ENCODE peak calls at places on chromosomes 12 and 14, in seven cellular contexts. O, S, T, A, Y, J and V are unnamed samples.

GRCh38 chr14:46487582-46488350 is 163.8 kb downstream of the RPL10L start:
- DNase-seq in O (no peak), S (no peak), T (peak), A (no peak), Y (no peak), J (no peak), V (no peak)

GRCh38 chr14:55062517-55063351 is 11.3 kb downstream of the MAPK1IP1L start:
- DNase-seq in O (no peak), S (no peak), T (no peak), A (no peak), Y (no peak), J (no peak), V (peak)

GRCh38 chr12:46303039-46303666 is 34.3 kb upstream of the SLC38A1 start:
- DNase-seq in O (no peak), S (no peak), T (peak), A (peak), Y (no peak), J (peak), V (peak)

GRCh38 chr14:54805521-54806322 is 96.9 kb downstream of the GCH1 start:
- DNase-seq in O (peak), S (peak), T (peak), A (peak), Y (peak), J (peak), V (peak)

GRCh38 chr12:117189725-117190209 is 503 bp downstream of the FBXO21 start:
- DNase-seq in O (peak), S (peak), T (no peak), A (peak), Y (peak), J (no peak), V (peak)

GRCh38 chr12:105275997-105276760 is 40.2 kb upstream of the APPL2 start:
- DNase-seq in O (no peak), S (no peak), T (peak), A (peak), Y (no peak), J (no peak), V (no peak)

GRCh38 chr12:59408431-59408830 is 187.4 kb upstream of the SLC16A7 start:
- DNase-seq in O (no peak), S (no peak), T (peak), A (no peak), Y (no peak), J (no peak), V (peak)

GRCh38 chr12:100913872-100914600 is 119.5 kb downstream of the ANO4 start:
- DNase-seq in O (no peak), S (no peak), T (no peak), A (no peak), Y (no peak), J (no peak), V (no peak)

GRCh38 chr14:95196268-95196667 is 38.9 kb upstream of the DICER1 start:
- DNase-seq in O (no peak), S (no peak), T (no peak), A (peak), Y (no peak), J (peak), V (peak)
- TF ChIP-seq CTCF in O (no peak), S (peak), T (peak), A (peak), Y (no peak), J (no peak), V (peak)

DNA sequence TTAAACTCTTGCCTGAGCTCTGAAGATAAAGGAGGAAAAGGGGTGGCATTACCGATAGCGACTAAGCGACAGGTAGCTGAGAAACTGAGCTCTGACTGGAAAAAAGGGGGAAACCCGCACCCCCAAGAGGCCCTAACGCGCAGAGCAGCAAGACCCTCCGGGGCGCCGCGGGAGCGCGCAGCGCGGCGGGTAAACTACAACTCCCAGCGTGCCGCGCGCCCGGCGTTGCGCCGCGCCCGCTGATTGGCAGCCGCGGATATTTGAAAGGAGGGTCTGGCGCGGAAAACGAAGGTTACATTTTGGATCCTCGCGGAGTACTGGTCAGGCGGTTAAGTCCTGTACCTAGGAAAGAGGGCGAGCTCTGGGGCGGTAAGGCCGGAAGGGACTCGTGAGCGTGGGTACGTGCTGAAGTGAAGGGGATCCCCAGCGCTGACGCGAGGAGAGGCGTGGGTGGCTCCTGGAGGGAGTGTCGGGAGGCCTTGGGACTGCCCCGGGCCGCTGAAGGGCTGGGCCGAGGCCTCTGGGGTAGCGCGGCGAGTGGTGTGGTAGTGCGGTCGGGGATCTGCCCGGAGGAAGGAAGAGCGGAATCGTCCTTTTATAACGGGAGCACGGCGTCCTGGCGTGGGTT is at the start of gene ESPL1:
- DNase-seq in O (peak), S (peak), T (peak), A (peak), Y (peak), J (peak), V (peak)
- TF ChIP-seq CTCF in O (peak), S (peak), T (no peak), A (peak), Y (peak), J (no peak), V (no peak)

GRCh38 chr12:68746572-68747180 is 700 bp downstream of the SLC35E3 start:
- DNase-seq in O (peak), S (peak), T (peak), A (peak), Y (peak), J (peak), V (peak)
- TF ChIP-seq CTCF in O (no peak), S (no peak), T (no peak), A (no peak), Y (no peak), J (no peak), V (no peak)

DNA sequence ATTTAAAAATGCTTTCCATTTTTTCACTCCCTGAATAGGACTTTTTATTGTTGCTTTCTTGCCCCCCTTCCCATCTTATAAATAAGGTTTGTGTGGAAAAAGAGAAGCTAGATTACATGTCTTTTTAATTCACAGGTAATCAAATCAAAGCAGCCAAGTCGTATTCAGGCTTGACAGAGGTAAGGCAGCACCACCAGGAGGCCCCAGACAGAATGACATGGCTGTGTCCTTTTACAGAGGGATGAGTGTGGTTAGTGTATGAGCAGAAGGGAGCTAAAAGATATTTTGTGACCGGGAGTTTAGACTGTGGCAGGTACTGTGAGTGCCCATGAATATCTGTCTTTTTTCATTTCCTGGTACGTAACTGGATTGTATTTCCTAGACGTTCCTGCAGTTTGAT is 596.1 kb downstream of the ETNK1 start:
- DNase-seq in O (no peak), S (no peak), T (peak), A (no peak), Y (no peak), J (no peak), V (peak)
- TF ChIP-seq CTCF in O (no peak), S (peak), T (peak), A (peak), Y (no peak), J (no peak), V (peak)

GRCh38 chr14:85415015-85415712 is 114.8 kb upstream of the FLRT2 start:
- DNase-seq in O (peak), S (no peak), T (peak), A (no peak), Y (peak), J (no peak), V (peak)

GRCh38 chr14:85416771-85417170 is 113.2 kb upstream of the FLRT2 start:
- DNase-seq in O (no peak), S (no peak), T (peak), A (no peak), Y (no peak), J (peak), V (peak)

GRCh38 chr14:85412756-85413155 is 117.2 kb upstream of the FLRT2 start:
- DNase-seq in O (no peak), S (no peak), T (no peak), A (no peak), Y (no peak), J (no peak), V (no peak)

GRCh38 chr14:85417396-85417795 is 112.5 kb upstream of the FLRT2 start:
- DNase-seq in O (no peak), S (no peak), T (no peak), A (no peak), Y (no peak), J (no peak), V (no peak)

GRCh38 chr14:85414142-85414541 is 115.8 kb upstream of the FLRT2 start:
- DNase-seq in O (no peak), S (no peak), T (peak), A (no peak), Y (no peak), J (peak), V (no peak)
- TF ChIP-seq CTCF in O (no peak), S (no peak), T (no peak), A (no peak), Y (no peak), J (no peak), V (no peak)

GRCh38 chr12:52714887-52715281 is 11.6 kb upstream of the KRT77 start:
- DNase-seq in O (no peak), S (no peak), T (no peak), A (no peak), Y (no peak), J (no peak), V (no peak)

GRCh38 chr12:52716061-52716460 is 12.7 kb upstream of the KRT77 start:
- DNase-seq in O (no peak), S (no peak), T (no peak), A (no peak), Y (no peak), J (no peak), V (no peak)

GRCh38 chr12:52713960-52714886 is 10.9 kb upstream of the KRT77 start:
- DNase-seq in O (no peak), S (peak), T (no peak), A (no peak), Y (no peak), J (no peak), V (no peak)

GRCh38 chr12:52710744-52711143 is 7.4 kb upstream of the KRT77 start:
- DNase-seq in O (no peak), S (no peak), T (no peak), A (peak), Y (no peak), J (no peak), V (no peak)

GRCh38 chr12:52715416-52715815 is 12.1 kb upstream of the KRT77 start:
- DNase-seq in O (no peak), S (peak), T (peak), A (no peak), Y (no peak), J (no peak), V (peak)
- TF ChIP-seq CTCF in O (no peak), S (peak), T (peak), A (peak), Y (no peak), J (no peak), V (no peak)

DNA sequence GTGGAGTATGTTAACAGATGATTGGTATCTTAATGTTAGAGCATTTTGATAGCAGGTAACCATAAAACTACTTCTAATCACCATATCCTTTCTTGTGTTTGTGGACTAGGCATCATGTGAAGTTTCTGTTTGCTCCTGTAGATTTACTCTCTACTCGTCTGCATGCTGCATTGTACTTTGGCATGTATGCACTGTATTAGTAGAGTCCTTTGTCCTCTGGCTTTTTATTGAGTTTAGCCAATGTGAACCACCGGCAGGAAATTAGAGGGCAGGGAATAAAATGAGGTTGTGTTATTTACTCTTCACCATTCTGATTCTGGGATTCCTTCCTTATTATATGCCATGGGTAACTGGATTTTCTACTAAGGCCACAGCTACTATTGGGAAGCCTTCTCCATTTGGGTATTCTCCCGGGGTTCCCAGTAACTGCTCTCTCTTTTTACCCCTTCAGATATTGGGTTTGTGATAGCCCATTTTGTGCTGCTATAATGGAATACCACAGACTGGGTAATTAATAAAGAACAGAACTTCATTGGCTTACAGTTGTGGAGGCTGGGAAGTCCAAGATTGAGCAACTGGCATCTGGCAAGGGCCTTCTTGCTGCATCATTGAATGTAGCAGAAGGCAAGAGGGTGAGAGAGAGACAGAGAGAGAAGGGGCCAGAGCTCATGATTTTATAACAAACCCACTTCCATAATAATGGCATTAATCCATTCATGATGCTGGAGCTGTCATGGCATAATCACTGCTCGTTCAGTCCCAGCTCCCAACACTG is 22.4 kb downstream of the FAM177A1 start:
- DNase-seq in O (no peak), S (no peak), T (no peak), A (no peak), Y (no peak), J (no peak), V (no peak)
- TF ChIP-seq CTCF in O (no peak), S (no peak), T (no peak), A (no peak), Y (no peak), J (no peak), V (no peak)

GRCh38 chr14:33844118-33844517 is 106.8 kb downstream of the EGLN3 start:
- DNase-seq in O (no peak), S (no peak), T (no peak), A (no peak), Y (no peak), J (no peak), V (no peak)

GRCh38 chr14:33846100-33846824 is 104.6 kb downstream of the EGLN3 start:
- DNase-seq in O (no peak), S (no peak), T (no peak), A (no peak), Y (no peak), J (no peak), V (no peak)

GRCh38 chr14:33840797-33841196 is 110.1 kb downstream of the EGLN3 start:
- DNase-seq in O (no peak), S (no peak), T (no peak), A (no peak), Y (no peak), J (no peak), V (no peak)

GRCh38 chr14:33839193-33840076 is 111.4 kb downstream of the EGLN3 start:
- DNase-seq in O (no peak), S (peak), T (peak), A (peak), Y (peak), J (no peak), V (peak)

GRCh38 chr14:33842299-33842698 is 108.6 kb downstream of the EGLN3 start:
- DNase-seq in O (no peak), S (no peak), T (peak), A (no peak), Y (no peak), J (no peak), V (peak)
- TF ChIP-seq CTCF in O (no peak), S (no peak), T (no peak), A (no peak), Y (no peak), J (no peak), V (no peak)

DNA sequence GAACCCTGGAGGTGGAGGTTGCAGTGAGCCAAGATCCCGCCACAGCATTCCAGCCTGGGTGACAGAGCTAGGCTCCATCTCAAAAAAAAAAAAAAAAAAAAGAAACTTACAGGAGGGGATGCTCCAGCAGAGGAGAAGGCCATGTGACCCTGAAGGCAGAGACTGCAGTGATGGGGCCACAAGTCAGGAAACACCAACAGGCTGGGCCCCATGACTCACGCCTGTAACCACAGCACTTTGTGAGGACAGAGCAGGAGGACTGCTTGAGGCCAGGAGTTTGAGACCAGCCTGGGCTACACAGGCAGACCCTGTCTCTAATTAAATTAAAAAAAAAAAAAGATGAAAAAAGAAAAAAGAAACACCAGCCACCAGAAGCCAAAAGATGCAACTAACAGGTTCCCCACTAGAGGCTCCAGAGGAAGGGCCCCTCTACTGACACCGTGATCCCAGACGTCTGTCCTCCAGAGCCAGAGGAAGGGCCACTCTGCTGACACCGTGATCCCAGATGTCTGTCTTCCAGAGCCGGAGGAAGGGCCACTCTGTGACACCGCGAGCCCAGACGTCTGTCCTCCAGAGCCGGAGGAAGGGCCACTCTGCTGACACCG is 9.1 kb upstream of the GLT1D1 start:
- DNase-seq in O (no peak), S (no peak), T (no peak), A (no peak), Y (no peak), J (peak), V (no peak)
- TF ChIP-seq CTCF in O (no peak), S (no peak), T (no peak), A (peak), Y (no peak), J (no peak), V (no peak)